ENCODE peak calls at places on chromosomes 11 and 22, in seven cellular contexts. One of them, this sample, is unnamed.

GRCh38 chr11:118051611-118052461 is 25.0 kb upstream of the TMPRSS4 start:
- DNase-seq in tibial artery: peak; percentile 57
- DNase-seq in lower lobe of right lung: no peak
- DNase-seq in AG09309: no peak
- DNase-seq in RWPE1: no peak
- DNase-seq in Calu3: no peak
- DNase-seq in HFFc6: no peak
- DNase-seq in this sample: no peak

GRCh38 chr11:126824035-126824607 is 176.4 kb downstream of the KIRREL3 start:
- DNase-seq in tibial artery: no peak
- DNase-seq in RWPE1: no peak
- DNase-seq in AG09309: no peak
- DNase-seq in lower lobe of right lung: no peak
- DNase-seq in HFFc6: no peak
- DNase-seq in Calu3: no peak
- DNase-seq in this sample: no peak

GRCh38 chr22:24809331-24809730 is 3.3 kb downstream of the SGSM1 start:
- DNase-seq in tibial artery: peak; percentile 78
- DNase-seq in HFFc6: no peak
- DNase-seq in lower lobe of right lung: no peak
- DNase-seq in Calu3: no peak
- DNase-seq in AG09309: no peak
- DNase-seq in RWPE1: no peak
- DNase-seq in this sample: no peak

GRCh38 chr11:46055371-46055770 is 65.9 kb downstream of the PHF21A start:
- DNase-seq in AG09309: no peak
- DNase-seq in RWPE1: no peak
- DNase-seq in Calu3: no peak
- DNase-seq in tibial artery: no peak
- DNase-seq in lower lobe of right lung: no peak
- DNase-seq in HFFc6: peak; percentile 59
- DNase-seq in this sample: no peak

GRCh38 chr11:70717961-70718595 is 319.7 kb downstream of the CTTN start:
- DNase-seq in AG09309: no peak
- DNase-seq in Calu3: no peak
- DNase-seq in lower lobe of right lung: peak; percentile 25
- DNase-seq in tibial artery: no peak
- DNase-seq in RWPE1: no peak
- DNase-seq in HFFc6: no peak
- DNase-seq in this sample: no peak

GRCh38 chr22:32803020-32803758 is 1.7 kb downstream of the TIMP3 start:
- DNase-seq in lower lobe of right lung: no peak
- DNase-seq in Calu3: no peak
- DNase-seq in HFFc6: peak; percentile 79
- DNase-seq in tibial artery: peak; percentile 71
- DNase-seq in RWPE1: peak; percentile 41
- DNase-seq in AG09309: no peak
- DNase-seq in this sample: peak; percentile 61

GRCh38 chr11:66288138-66288865 is 641 bp downstream of the YIF1A start:
- DNase-seq in HFFc6: no peak
- DNase-seq in RWPE1: peak; percentile 33
- DNase-seq in lower lobe of right lung: no peak
- DNase-seq in tibial artery: no peak
- DNase-seq in AG09309: no peak
- DNase-seq in Calu3: peak; percentile 25
- DNase-seq in this sample: no peak

GRCh38 chr11:32161293-32161692 is 70.4 kb downstream of the RCN1 start:
- DNase-seq in HFFc6: no peak
- DNase-seq in lower lobe of right lung: no peak
- DNase-seq in tibial artery: no peak
- DNase-seq in AG09309: no peak
- DNase-seq in Calu3: no peak
- DNase-seq in RWPE1: no peak
- DNase-seq in this sample: no peak

GRCh38 chr22:35539910-35540599 is 576 bp upstream of the RASD2 start:
- DNase-seq in lower lobe of right lung: peak; percentile 61
- DNase-seq in Calu3: peak; percentile 73
- DNase-seq in tibial artery: peak; percentile 80
- DNase-seq in HFFc6: no peak
- DNase-seq in RWPE1: peak; percentile 44
- DNase-seq in AG09309: no peak
- DNase-seq in this sample: no peak

GRCh38 chr11:134037093-134037908 is 31.6 kb upstream of the JAM3 start:
- DNase-seq in Calu3: peak; percentile 41
- DNase-seq in tibial artery: peak; percentile 89
- DNase-seq in RWPE1: peak; percentile 34
- DNase-seq in HFFc6: peak; percentile 53
- DNase-seq in lower lobe of right lung: peak; percentile 78
- DNase-seq in AG09309: no peak
- DNase-seq in this sample: no peak

GRCh38 chr22:47282851-47283250 is 520.4 kb downstream of the TBC1D22A start:
- DNase-seq in AG09309: no peak
- DNase-seq in tibial artery: no peak
- DNase-seq in Calu3: no peak
- DNase-seq in HFFc6: no peak
- DNase-seq in RWPE1: no peak
- DNase-seq in lower lobe of right lung: no peak
- DNase-seq in this sample: no peak

GRCh38 chr11:440065-441042 is 1.5 kb downstream of the ANO9 start:
- DNase-seq in Calu3: no peak
- DNase-seq in AG09309: no peak
- DNase-seq in tibial artery: no peak
- DNase-seq in lower lobe of right lung: peak; percentile 55
- DNase-seq in HFFc6: no peak
- DNase-seq in RWPE1: no peak
- DNase-seq in this sample: no peak

GRCh38 chr11:10902301-10902700 is 44.4 kb upstream of the ZBED5 start:
- DNase-seq in lower lobe of right lung: no peak
- DNase-seq in tibial artery: no peak
- DNase-seq in AG09309: no peak
- DNase-seq in HFFc6: no peak
- DNase-seq in RWPE1: no peak
- DNase-seq in Calu3: no peak
- DNase-seq in this sample: peak; percentile 67

GRCh38 chr11:126452718-126453117 is 97.2 kb downstream of the ST3GAL4 start:
- DNase-seq in RWPE1: no peak
- DNase-seq in Calu3: no peak
- DNase-seq in AG09309: no peak
- DNase-seq in lower lobe of right lung: no peak
- DNase-seq in tibial artery: no peak
- DNase-seq in HFFc6: no peak
- DNase-seq in this sample: no peak

GRCh38 chr11:58549644-58550043 is 26.0 kb downstream of the LPXN start:
- DNase-seq in lower lobe of right lung: no peak
- DNase-seq in RWPE1: no peak
- DNase-seq in Calu3: no peak
- DNase-seq in AG09309: no peak
- DNase-seq in HFFc6: no peak
- DNase-seq in tibial artery: no peak
- DNase-seq in this sample: no peak

GRCh38 chr11:16669799-16670415 is 68.5 kb upstream of the C11orf58 start:
- DNase-seq in HFFc6: no peak
- DNase-seq in lower lobe of right lung: no peak
- DNase-seq in AG09309: no peak
- DNase-seq in Calu3: peak; percentile 79
- DNase-seq in tibial artery: no peak
- DNase-seq in RWPE1: peak; percentile 66
- DNase-seq in this sample: peak; percentile 83

GRCh38 chr11:112617977-112618829 is 343.0 kb upstream of the NCAM1 start:
- DNase-seq in lower lobe of right lung: no peak
- DNase-seq in AG09309: no peak
- DNase-seq in HFFc6: no peak
- DNase-seq in Calu3: no peak
- DNase-seq in RWPE1: no peak
- DNase-seq in tibial artery: no peak
- DNase-seq in this sample: no peak

GRCh38 chr11:103889679-103890078 is 146.8 kb upstream of the DDI1 start:
- DNase-seq in lower lobe of right lung: no peak
- DNase-seq in RWPE1: no peak
- DNase-seq in AG09309: no peak
- DNase-seq in tibial artery: no peak
- DNase-seq in Calu3: no peak
- DNase-seq in HFFc6: peak; percentile 25
- DNase-seq in this sample: no peak

GRCh38 chr11:17173332-17173731 is 34.5 kb downstream of the PIK3C2A start:
- DNase-seq in HFFc6: no peak
- DNase-seq in RWPE1: no peak
- DNase-seq in Calu3: no peak
- DNase-seq in AG09309: no peak
- DNase-seq in tibial artery: no peak
- DNase-seq in lower lobe of right lung: no peak
- DNase-seq in this sample: no peak

GRCh38 chr11:133947298-133947905 is 9.4 kb downstream of the IGSF9B start:
- DNase-seq in Calu3: peak; percentile 63
- DNase-seq in tibial artery: peak; percentile 72
- DNase-seq in RWPE1: peak; percentile 55
- DNase-seq in HFFc6: peak; percentile 22
- DNase-seq in AG09309: no peak
- DNase-seq in lower lobe of right lung: no peak
- DNase-seq in this sample: peak; percentile 24

GRCh38 chr11:47468598-47469214 is 19.8 kb upstream of the RAPSN start:
- DNase-seq in AG09309: no peak
- DNase-seq in RWPE1: no peak
- DNase-seq in Calu3: no peak
- DNase-seq in tibial artery: peak; percentile 34
- DNase-seq in HFFc6: no peak
- DNase-seq in lower lobe of right lung: no peak
- DNase-seq in this sample: no peak

GRCh38 chr11:134144744-134145143 is 75.9 kb downstream of the JAM3 start:
- DNase-seq in AG09309: no peak
- DNase-seq in RWPE1: no peak
- DNase-seq in Calu3: no peak
- DNase-seq in tibial artery: no peak
- DNase-seq in HFFc6: no peak
- DNase-seq in lower lobe of right lung: no peak
- DNase-seq in this sample: no peak

GRCh38 chr11:125155100-125155444 is 9.5 kb upstream of the PKNOX2 start:
- DNase-seq in lower lobe of right lung: no peak
- DNase-seq in AG09309: no peak
- DNase-seq in Calu3: no peak
- DNase-seq in RWPE1: no peak
- DNase-seq in tibial artery: no peak
- DNase-seq in HFFc6: no peak
- DNase-seq in this sample: no peak

GRCh38 chr22:20583471-20583922 is 76.1 kb downstream of the MED15 start:
- DNase-seq in lower lobe of right lung: peak; percentile 39
- DNase-seq in tibial artery: no peak
- DNase-seq in HFFc6: no peak
- DNase-seq in RWPE1: no peak
- DNase-seq in Calu3: no peak
- DNase-seq in AG09309: no peak
- DNase-seq in this sample: no peak
- TF ChIP-seq CTCF in lower lobe of right lung: no peak
- TF ChIP-seq CTCF in tibial artery: no peak
- TF ChIP-seq CTCF in HFFc6: peak; percentile 51
- TF ChIP-seq CTCF in RWPE1: no peak
- TF ChIP-seq CTCF in Calu3: no peak
- TF ChIP-seq CTCF in AG09309: peak; percentile 23
- TF ChIP-seq CTCF in this sample: peak; percentile 49

GRCh38 chr11:105456950-105457349 is 152.9 kb upstream of the GRIA4 start:
- DNase-seq in HFFc6: no peak
- DNase-seq in Calu3: no peak
- DNase-seq in AG09309: no peak
- DNase-seq in lower lobe of right lung: no peak
- DNase-seq in tibial artery: no peak
- DNase-seq in RWPE1: no peak
- DNase-seq in this sample: no peak
- TF ChIP-seq CTCF in HFFc6: peak; percentile 31
- TF ChIP-seq CTCF in Calu3: no peak
- TF ChIP-seq CTCF in AG09309: no peak
- TF ChIP-seq CTCF in lower lobe of right lung: no peak
- TF ChIP-seq CTCF in tibial artery: no peak
- TF ChIP-seq CTCF in RWPE1: no peak
- TF ChIP-seq CTCF in this sample: no peak

GRCh38 chr11:63745304-63746170 is 23.0 kb downstream of the ZFTA start:
- DNase-seq in tibial artery: no peak
- DNase-seq in Calu3: no peak
- DNase-seq in AG09309: no peak
- DNase-seq in lower lobe of right lung: no peak
- DNase-seq in RWPE1: no peak
- DNase-seq in HFFc6: no peak
- DNase-seq in this sample: peak; percentile 33
- TF ChIP-seq CTCF in tibial artery: no peak
- TF ChIP-seq CTCF in Calu3: no peak
- TF ChIP-seq CTCF in AG09309: no peak
- TF ChIP-seq CTCF in lower lobe of right lung: no peak
- TF ChIP-seq CTCF in RWPE1: no peak
- TF ChIP-seq CTCF in HFFc6: peak; percentile 68
- TF ChIP-seq CTCF in this sample: peak; percentile 24

DNA sequence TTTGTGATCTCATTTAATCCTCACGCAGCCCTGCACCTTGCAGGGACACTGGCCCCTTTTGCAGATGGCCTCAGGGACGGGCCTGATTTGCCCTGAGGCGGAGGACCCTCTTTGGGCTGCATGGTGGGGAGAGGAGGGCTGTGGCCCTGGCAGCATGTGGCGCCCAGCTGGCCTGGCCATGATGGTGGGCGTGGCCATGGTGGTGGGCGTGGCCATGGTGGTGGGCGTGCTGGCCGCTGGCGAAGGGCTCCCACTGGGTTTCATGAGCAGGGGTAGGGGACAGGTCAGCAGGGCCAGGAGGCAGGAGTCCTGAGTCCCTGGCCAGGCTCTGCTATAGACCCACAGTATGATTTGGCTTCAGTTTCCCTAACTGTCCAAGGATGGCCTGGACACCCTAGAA is 13.1 kb downstream of the WNT11 start:
- DNase-seq in AG09309: no peak
- DNase-seq in lower lobe of right lung: no peak
- DNase-seq in tibial artery: no peak
- DNase-seq in HFFc6: no peak
- DNase-seq in RWPE1: no peak
- DNase-seq in Calu3: no peak
- DNase-seq in this sample: no peak
- TF ChIP-seq CTCF in AG09309: no peak
- TF ChIP-seq CTCF in lower lobe of right lung: no peak
- TF ChIP-seq CTCF in tibial artery: no peak
- TF ChIP-seq CTCF in HFFc6: no peak
- TF ChIP-seq CTCF in RWPE1: no peak
- TF ChIP-seq CTCF in Calu3: no peak
- TF ChIP-seq CTCF in this sample: no peak